ENCODE peak calls at places on chromosome 12, in six cellular contexts. One of them, this sample, is unnamed.

GRCh38 chr12:57161491-57161890 is 14.1 kb upstream of the LRP1-AS start:
- DNase-seq in stimulated activated CD4-positive, alpha-beta T cell treated with anti-CD3 and anti-CD28 coated beads, Interleukin-4, amount 100 ng/mL, for 1 hour: no peak
- DNase-seq in tibial artery: no peak
- DNase-seq in GM12865: no peak
- DNase-seq in cardiac muscle cell: no peak
- DNase-seq in Calu3: no peak
- DNase-seq in this sample: no peak

GRCh38 chr12:121214171-121214777 is 4.3 kb downstream of the P2RX4 start:
- DNase-seq in stimulated activated CD4-positive, alpha-beta T cell treated with anti-CD3 and anti-CD28 coated beads, Interleukin-4, amount 100 ng/mL, for 1 hour: peak
- DNase-seq in tibial artery: no peak
- DNase-seq in GM12865: peak
- DNase-seq in cardiac muscle cell: no peak
- DNase-seq in Calu3: no peak
- DNase-seq in this sample: no peak

GRCh38 chr12:12668005-12668404 is 28.0 kb downstream of the GPR19 start:
- DNase-seq in stimulated activated CD4-positive, alpha-beta T cell treated with anti-CD3 and anti-CD28 coated beads, Interleukin-4, amount 100 ng/mL, for 1 hour: no peak
- DNase-seq in tibial artery: no peak
- DNase-seq in GM12865: no peak
- DNase-seq in cardiac muscle cell: no peak
- DNase-seq in Calu3: no peak
- DNase-seq in this sample: no peak

GRCh38 chr12:51360315-51360714 is 13.8 kb upstream of the CELA1 start:
- DNase-seq in stimulated activated CD4-positive, alpha-beta T cell treated with anti-CD3 and anti-CD28 coated beads, Interleukin-4, amount 100 ng/mL, for 1 hour: no peak
- DNase-seq in tibial artery: no peak
- DNase-seq in GM12865: no peak
- DNase-seq in cardiac muscle cell: no peak
- DNase-seq in Calu3: no peak
- DNase-seq in this sample: no peak

GRCh38 chr12:132329036-132329738 is at the start of gene GALNT9:
- DNase-seq in stimulated activated CD4-positive, alpha-beta T cell treated with anti-CD3 and anti-CD28 coated beads, Interleukin-4, amount 100 ng/mL, for 1 hour: peak
- DNase-seq in tibial artery: no peak
- DNase-seq in GM12865: no peak
- DNase-seq in cardiac muscle cell: peak
- DNase-seq in Calu3: no peak
- DNase-seq in this sample: no peak

GRCh38 chr12:54650409-54650808 is 2.2 kb upstream of the DCD start:
- DNase-seq in stimulated activated CD4-positive, alpha-beta T cell treated with anti-CD3 and anti-CD28 coated beads, Interleukin-4, amount 100 ng/mL, for 1 hour: no peak
- DNase-seq in tibial artery: no peak
- DNase-seq in GM12865: no peak
- DNase-seq in cardiac muscle cell: no peak
- DNase-seq in Calu3: no peak
- DNase-seq in this sample: no peak

GRCh38 chr12:14701808-14702568 is 5.6 kb upstream of the GUCY2C start:
- DNase-seq in stimulated activated CD4-positive, alpha-beta T cell treated with anti-CD3 and anti-CD28 coated beads, Interleukin-4, amount 100 ng/mL, for 1 hour: no peak
- DNase-seq in tibial artery: no peak
- DNase-seq in GM12865: no peak
- DNase-seq in cardiac muscle cell: no peak
- DNase-seq in Calu3: no peak
- DNase-seq in this sample: no peak

GRCh38 chr12:116582610-116583009 is 23.4 kb downstream of the MAP1LC3B2 start:
- DNase-seq in stimulated activated CD4-positive, alpha-beta T cell treated with anti-CD3 and anti-CD28 coated beads, Interleukin-4, amount 100 ng/mL, for 1 hour: no peak
- DNase-seq in tibial artery: no peak
- DNase-seq in GM12865: no peak
- DNase-seq in cardiac muscle cell: peak
- DNase-seq in Calu3: no peak
- DNase-seq in this sample: no peak

GRCh38 chr12:65902504-65902903 is 78.2 kb downstream of the HMGA2 start:
- DNase-seq in stimulated activated CD4-positive, alpha-beta T cell treated with anti-CD3 and anti-CD28 coated beads, Interleukin-4, amount 100 ng/mL, for 1 hour: no peak
- DNase-seq in tibial artery: no peak
- DNase-seq in GM12865: peak
- DNase-seq in cardiac muscle cell: no peak
- DNase-seq in Calu3: no peak
- DNase-seq in this sample: no peak

This sample was measured in body of pancreas.